ENCODE peak calls at places on chromosomes 1 and 21, in ten cellular contexts. E, N, X, D, I, M, O, B, C and Y are unnamed samples.

GRCh38 chr1:178472531-178472930 is 24.2 kb downstream of the CLEC20A start:
- DNase-seq in E (no peak), N (peak; percentile 2), X (no peak), D (no peak), I (no peak), M (no peak), O (no peak), B (no peak), C (no peak), Y (no peak)

GRCh38 chr1:12087797-12088314 is 24.8 kb downstream of the TNFRSF8 start:
- DNase-seq in E (no peak), N (peak; percentile 76), X (no peak), D (no peak), I (no peak), M (no peak), O (no peak), B (peak; percentile 34), C (no peak), Y (no peak)

GRCh38 chr21:42639646-42640152 is 13.7 kb upstream of the PDE9A start:
- DNase-seq in E (no peak), N (no peak), X (no peak), D (no peak), I (no peak), M (no peak), O (no peak), B (no peak), C (no peak), Y (no peak)

GRCh38 chr1:156821801-156822200 is 5.2 kb upstream of the SH2D2A start:
- DNase-seq in E (peak; percentile 68), N (no peak), X (no peak), D (no peak), I (no peak), M (no peak), O (no peak), B (no peak), C (no peak), Y (no peak)

GRCh38 chr1:215797859-215798258 is 230.8 kb downstream of the KCTD3 start:
- DNase-seq in E (peak; percentile 50), N (no peak), X (no peak), D (no peak), I (no peak), M (no peak), O (no peak), B (no peak), C (no peak), Y (no peak)

GRCh38 chr1:115641762-115642167 is at the start of gene VANGL1:
- DNase-seq in E (peak; percentile 49), N (no peak), X (peak; percentile 71), D (peak; percentile 73), I (peak; percentile 76), M (peak; percentile 91), O (peak; percentile 57), B (peak; percentile 84), C (peak; percentile 81), Y (peak; percentile 81)

GRCh38 chr1:59429651-59430050 is 132.8 kb downstream of the FGGY start:
- DNase-seq in E (no peak), N (no peak), X (no peak), D (no peak), I (no peak), M (no peak), O (no peak), B (no peak), C (no peak), Y (no peak)

GRCh38 chr1:31787261-31787660 is 23.1 kb upstream of the ADGRB2 start:
- DNase-seq in E (no peak), N (no peak), X (no peak), D (no peak), I (no peak), M (peak; percentile 58), O (no peak), B (no peak), C (no peak), Y (no peak)

GRCh38 chr1:160658956-160659255 is 12.1 kb upstream of the SLAMF1 start:
- DNase-seq in E (no peak), N (no peak), X (no peak), D (no peak), I (no peak), M (no peak), O (peak; percentile 7), B (peak; percentile 56), C (no peak), Y (no peak)

GRCh38 chr21:41655259-41655658 is 111.6 kb downstream of the RIPK4 start:
- DNase-seq in E (no peak), N (no peak), X (no peak), D (no peak), I (no peak), M (no peak), O (no peak), B (no peak), C (no peak), Y (no peak)

GRCh38 chr1:2350911-2351655 is 40.3 kb downstream of the MORN1 start:
- DNase-seq in E (no peak), N (no peak), X (no peak), D (no peak), I (no peak), M (peak; percentile 78), O (no peak), B (no peak), C (no peak), Y (no peak)

GRCh38 chr1:36910281-36910725 is 124.0 kb downstream of the GRIK3 start:
- DNase-seq in E (no peak), N (no peak), X (no peak), D (no peak), I (no peak), M (peak; percentile 36), O (no peak), B (no peak), C (no peak), Y (no peak)

GRCh38 chr1:93635614-93636543 is 45.8 kb downstream of the BCAR3 start:
- DNase-seq in E (no peak), N (no peak), X (peak; percentile 64), D (no peak), I (no peak), M (peak; percentile 79), O (no peak), B (no peak), C (no peak), Y (no peak)

GRCh38 chr1:208065862-208066261 is 154.9 kb upstream of the CD34 start:
- DNase-seq in E (peak; percentile 25), N (peak; percentile 5), X (no peak), D (no peak), I (no peak), M (no peak), O (no peak), B (peak; percentile 76), C (no peak), Y (no peak)

GRCh38 chr1:155273134-155273982 is at the start of gene CLK2:
- DNase-seq in E (peak; percentile 88), N (peak; percentile 83), X (peak; percentile 95), D (peak; percentile 99), I (peak; percentile 97), M (peak; percentile 98), O (peak; percentile 96), B (peak; percentile 99), C (peak; percentile 92), Y (peak; percentile 97)
- TF ChIP-seq POLR2A in E (peak; percentile 47), N (peak; percentile 92), X (peak; percentile 52), D (peak; percentile 89), I (peak; percentile 88), M (no peak), O (peak; percentile 63), B (peak; percentile 80), C (peak; percentile 72), Y (peak; percentile 79)

DNA sequence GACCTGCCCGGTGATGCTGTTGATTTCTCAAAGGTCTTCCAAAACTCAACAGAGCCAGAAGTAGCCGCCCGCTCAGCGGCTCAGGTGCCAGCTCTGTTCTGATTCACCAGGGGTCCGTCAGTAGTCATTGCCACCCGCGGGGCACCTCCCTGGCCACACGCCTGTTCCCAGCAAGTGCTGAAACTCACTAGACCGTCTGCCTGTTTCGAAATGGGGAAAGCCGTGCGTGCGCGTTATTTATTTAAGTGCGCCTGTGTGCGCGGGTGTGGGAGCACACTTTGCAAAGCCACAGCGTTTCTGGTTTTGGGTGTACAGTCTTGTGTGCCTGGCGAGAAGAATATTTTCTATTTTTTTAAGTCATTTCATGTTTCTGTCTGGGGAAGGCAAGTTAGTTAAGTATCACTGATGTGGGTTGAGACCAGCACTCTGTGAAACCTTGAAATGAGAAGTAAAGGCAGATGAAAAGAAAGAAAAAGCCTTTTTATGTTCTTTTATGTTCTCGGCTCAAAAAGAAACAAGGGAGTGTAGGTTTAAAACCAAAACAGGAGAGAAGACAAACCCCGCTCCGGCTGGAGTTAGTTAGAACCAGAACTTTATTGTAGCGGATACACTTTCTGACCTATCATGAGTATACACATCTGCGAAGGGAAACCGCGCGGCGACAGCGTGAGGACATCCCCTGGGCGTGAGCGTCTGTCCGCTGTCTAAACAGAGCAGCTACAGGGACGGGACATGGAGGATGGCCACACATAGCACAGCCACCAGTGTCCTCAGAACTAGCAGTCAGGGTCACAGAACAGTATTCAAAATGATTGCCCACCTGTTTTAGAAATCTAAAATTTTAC is 77.1 kb downstream of the PIK3CD start:
- DNase-seq in E (no peak), N (no peak), X (no peak), D (no peak), I (no peak), M (no peak), O (no peak), B (no peak), C (no peak), Y (no peak)
- TF ChIP-seq POLR2A in E (no peak), N (no peak), X (no peak), D (no peak), I (no peak), M (no peak), O (no peak), B (no peak), C (no peak), Y (no peak)

GRCh38 chr1:24107462-24108225 is 4.3 kb downstream of the MYOM3 start:
- DNase-seq in E (peak; percentile 69), N (no peak), X (no peak), D (no peak), I (peak; percentile 64), M (peak; percentile 90), O (peak; percentile 59), B (no peak), C (peak; percentile 81), Y (no peak)
- TF ChIP-seq POLR2A in E (no peak), N (no peak), X (no peak), D (no peak), I (no peak), M (no peak), O (no peak), B (no peak), C (no peak), Y (no peak)

DNA sequence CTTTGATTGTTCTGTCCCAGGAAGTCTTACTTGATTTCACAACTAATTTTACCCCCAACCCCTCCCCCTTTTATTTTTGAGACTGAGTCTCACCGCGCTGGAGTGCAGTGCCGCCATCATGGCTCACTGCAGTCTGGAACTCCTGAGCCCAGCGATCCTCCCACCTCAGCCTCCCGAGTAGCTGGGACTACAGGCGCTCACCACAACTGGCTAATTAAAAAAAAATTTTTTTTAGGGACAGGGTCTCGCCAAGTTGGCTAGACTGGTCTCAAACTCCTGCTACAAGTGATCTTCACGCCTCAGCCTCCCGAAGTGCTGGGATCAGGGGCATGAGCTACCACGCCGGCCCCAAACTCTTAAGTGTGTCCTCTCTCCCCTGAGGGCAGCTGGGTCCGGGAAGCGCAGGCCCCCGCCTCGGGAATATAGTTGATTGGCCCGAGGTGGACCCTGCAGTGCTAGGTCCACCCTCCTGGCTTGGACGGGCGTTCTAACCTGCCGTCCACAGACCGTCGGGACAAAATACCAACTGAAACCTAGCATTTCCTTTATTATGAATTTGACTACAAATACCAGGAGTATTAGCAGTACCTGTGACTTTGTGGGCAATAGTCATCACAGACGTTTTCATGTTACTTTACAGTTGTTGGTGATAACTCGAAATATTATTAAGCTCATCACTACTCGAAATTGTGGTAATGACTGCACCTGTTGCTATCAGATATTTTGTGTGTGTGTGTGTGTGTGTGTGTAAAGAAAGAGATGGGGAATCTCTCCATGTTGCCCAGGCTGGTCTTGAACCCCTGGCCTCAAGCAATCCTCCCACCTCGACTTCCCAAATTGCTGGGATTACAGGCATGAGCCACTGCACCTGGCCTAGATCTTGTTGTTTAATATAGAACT is 642 bp upstream of the PARP1 start:
- DNase-seq in E (no peak), N (no peak), X (no peak), D (no peak), I (peak; percentile 64), M (peak; percentile 87), O (no peak), B (no peak), C (no peak), Y (no peak)
- TF ChIP-seq POLR2A in E (no peak), N (no peak), X (no peak), D (peak; percentile 39), I (no peak), M (no peak), O (peak; percentile 18), B (no peak), C (no peak), Y (no peak)